ENCODE peak calls at places on chromosomes 11 and 22, in ten cellular contexts. D is heart right ventricle; X is heart left ventricle; V is IMR-90; T is mammary epithelial cell; Y is CD8-positive, alpha-beta T cell; U is psoas muscle; G is fibroblast of lung; B is SJSA1; W is AG04450. E is an unnamed sample. For H3K27me3, the result is how much of the 10 kb centered on the place peaks cover.

GRCh38 chr11:26949846-26950245 is 44.1 kb upstream of the FIBIN start:
- DNase-seq in B (no peak), Y (no peak), U (no peak), D (no peak), T (no peak), W (no peak), G (peak), X (no peak), V (peak), E (no peak)

GRCh38 chr11:32231909-32232493 is 141.1 kb downstream of the RCN1 start:
- DNase-seq in G (peak), X (no peak), V (peak), Y (no peak), U (no peak), D (no peak), T (peak), W (no peak), B (no peak), E (no peak)

GRCh38 chr11:85531498-85531897 is 95.6 kb downstream of the DLG2 start:
- DNase-seq in D (no peak), B (no peak), U (no peak), W (no peak), G (no peak), Y (no peak), T (no peak), V (no peak), X (no peak), E (no peak)

GRCh38 chr11:75351541-75352416 is at the start of gene ARRB1:
- DNase-seq in T (no peak), Y (peak), U (peak), D (peak), G (peak), X (peak), B (no peak), W (no peak), V (no peak), E (peak)

GRCh38 chr22:27480487-27480886 is 321.1 kb downstream of the MN1 start:
- DNase-seq in G (no peak), D (no peak), V (no peak), T (no peak), Y (no peak), X (no peak), U (no peak), B (no peak), W (no peak), E (no peak)

GRCh38 chr11:66258473-66258893 is 10.0 kb upstream of the RAB1B start:
- DNase-seq in W (no peak), U (no peak), X (no peak), V (no peak), G (no peak), D (no peak), Y (no peak), T (no peak), B (no peak), E (no peak)

GRCh38 chr11:34213366-34213765 is 107.9 kb downstream of the NAT10 start:
- DNase-seq in B (no peak), G (peak), D (no peak), W (no peak), T (peak), V (peak), Y (no peak), X (no peak), U (no peak), E (no peak)

GRCh38 chr22:36321797-36322601 is 65.8 kb downstream of the MYH9 start:
- DNase-seq in B (no peak), T (no peak), G (no peak), D (no peak), V (no peak), Y (no peak), U (no peak), W (no peak), X (peak), E (no peak)

GRCh38 chr11:70210516-70210915 is 7.4 kb downstream of the FADD start:
- DNase-seq in D (no peak), T (no peak), G (peak), X (no peak), Y (no peak), U (no peak), W (no peak), B (no peak), V (no peak), E (no peak)

GRCh38 chr22:19401483-19401882 is 30.1 kb downstream of the HIRA start:
- DNase-seq in T (no peak), V (no peak), U (no peak), Y (no peak), X (no peak), W (no peak), G (no peak), B (no peak), D (no peak), E (no peak)

GRCh38 chr22:16987822-16988221 is 20.2 kb downstream of the GAB4 start:
- DNase-seq in G (no peak), U (no peak), T (no peak), W (no peak), X (no peak), Y (no peak), V (no peak), D (no peak), B (no peak), E (no peak)

GRCh38 chr11:63227521-63228107 is 15.8 kb downstream of the SLC22A25 start:
- DNase-seq in X (no peak), D (no peak), U (no peak), V (no peak), T (no peak), G (no peak), B (no peak), W (no peak), Y (no peak), E (no peak)

GRCh38 chr11:97361812-97362378 is 972.1 kb downstream of the JRKL start:
- DNase-seq in W (no peak), B (no peak), G (peak), U (no peak), D (no peak), T (peak), V (no peak), Y (no peak), X (no peak), E (no peak)

GRCh38 chr11:31802990-31803812 is 7.9 kb downstream of the PAX6 start:
- DNase-seq in B (no peak), Y (peak), G (peak), X (no peak), U (peak), W (no peak), D (no peak), T (no peak), V (no peak), E (no peak)

GRCh38 chr11:123588117-123588815 is 66.2 kb downstream of the SCN3B start:
- DNase-seq in D (no peak), B (no peak), T (no peak), X (no peak), U (peak), G (no peak), W (no peak), Y (no peak), V (no peak), E (no peak)

GRCh38 chr11:12482839-12483238 is 105.5 kb downstream of the PARVA start:
- DNase-seq in V (no peak), U (no peak), X (peak), B (no peak), T (no peak), D (peak), W (no peak), Y (no peak), G (no peak), E (no peak)

GRCh38 chr22:49969751-49970527 is 9.4 kb downstream of the PIM3 start:
- DNase-seq in B (no peak), Y (peak), V (no peak), G (no peak), T (no peak), D (peak), U (peak), X (no peak), W (no peak), E (no peak)

GRCh38 chr22:27850000-27850465 is 48.5 kb upstream of the MN1 start:
- DNase-seq in Y (no peak), W (no peak), B (no peak), V (no peak), U (no peak), D (peak), T (no peak), X (no peak), G (peak), E (no peak)

GRCh38 chr11:78190871-78191538 is 2.3 kb downstream of the USP35 start:
- DNase-seq in X (peak), V (no peak), G (no peak), U (no peak), W (no peak), T (no peak), B (no peak), Y (no peak), D (no peak), E (no peak)
- H3K4me3 ChIP-seq in X (no peak), V (no peak), G (no peak), U (no peak), W (no peak), T (no peak), B (no peak), Y (no peak), D (no peak), E (no peak)

GRCh38 chr22:39028281-39028680 is 7.4 kb downstream of the APOBEC3D start:
- DNase-seq in T (no peak), W (no peak), X (no peak), Y (no peak), D (no peak), G (no peak), U (no peak), V (no peak), B (no peak), E (no peak)

GRCh38 chr22:39030705-39031104 is 9.8 kb downstream of the APOBEC3D start:
- DNase-seq in X (no peak), D (no peak), V (no peak), T (no peak), Y (no peak), G (no peak), W (no peak), U (no peak), B (no peak), E (no peak)

GRCh38 chr22:39026509-39027150 is 5.7 kb downstream of the APOBEC3D start:
- DNase-seq in V (no peak), B (no peak), T (no peak), W (no peak), G (no peak), Y (no peak), X (no peak), U (no peak), D (no peak), E (no peak)

GRCh38 chr22:39027717-39028116 is 6.8 kb downstream of the APOBEC3D start:
- DNase-seq in W (no peak), Y (no peak), G (no peak), X (no peak), D (no peak), B (no peak), U (no peak), V (no peak), T (no peak), E (no peak)

GRCh38 chr22:39029227-39029626 is 8.3 kb downstream of the APOBEC3D start:
- DNase-seq in U (no peak), B (no peak), G (no peak), T (no peak), W (no peak), D (no peak), V (no peak), X (no peak), Y (no peak), E (no peak)
- H3K27ac ChIP-seq in U (no peak), B (no peak), G (no peak), T (no peak), W (no peak), D (no peak), V (no peak), X (no peak), Y (no peak), E (no peak)

DNA sequence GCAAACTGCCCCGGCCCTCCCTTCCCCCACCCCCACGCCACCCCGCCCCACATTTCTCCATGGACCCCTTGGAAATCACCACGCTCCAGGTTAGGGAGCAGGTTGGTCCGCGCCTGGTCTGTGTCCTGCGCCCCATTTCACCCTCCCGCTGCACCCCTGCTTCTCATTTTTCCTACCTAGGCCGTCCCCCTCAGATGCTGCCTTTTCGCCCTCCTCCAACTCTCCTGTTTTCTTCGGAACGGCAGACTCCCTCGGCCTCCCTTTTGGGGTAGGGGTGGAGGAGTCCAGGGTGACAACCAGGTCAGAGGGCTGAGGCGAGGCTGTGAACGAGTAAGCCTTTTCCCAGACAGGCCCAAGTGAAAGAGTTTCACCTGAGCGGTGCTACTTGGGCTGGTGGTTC is 893 bp upstream of the SCN4B start:
- DNase-seq in Y (no peak), U (no peak), W (no peak), D (no peak), V (no peak), T (no peak), X (no peak), B (no peak), G (no peak), E (no peak)
- H3K27me3 ChIP-seq in Y (under half), U (under half), W (half or more), D (under half), V (half or more), T (under half), X (under half), B (under half), G (half or more), E (half or more)

GRCh38 chr22:38454361-38455062 is 487 bp downstream of the KCNJ4 start:
- DNase-seq in G (no peak), X (no peak), V (no peak), T (no peak), D (no peak), U (no peak), Y (no peak), W (no peak), B (no peak), E (no peak)

GRCh38 chr22:38456841-38457699 is 2.1 kb upstream of the KCNJ4 start:
- DNase-seq in V (no peak), D (no peak), T (no peak), U (no peak), G (no peak), B (no peak), W (no peak), Y (no peak), X (peak), E (no peak)

GRCh38 chr22:38455063-38455529 is at the start of gene KCNJ4:
- DNase-seq in D (no peak), X (no peak), W (no peak), T (no peak), U (no peak), B (no peak), Y (no peak), V (no peak), G (no peak), E (no peak)

GRCh38 chr22:38456272-38456837 is 1.4 kb upstream of the KCNJ4 start:
- DNase-seq in X (no peak), Y (no peak), D (no peak), G (no peak), B (no peak), U (no peak), V (no peak), T (no peak), W (no peak), E (no peak)

GRCh38 chr22:38455530-38456271 is 702 bp upstream of the KCNJ4 start:
- DNase-seq in V (peak), B (no peak), G (peak), X (peak), Y (no peak), U (no peak), D (peak), T (no peak), W (no peak), E (no peak)
- H3K4me3 ChIP-seq in V (peak), B (no peak), G (no peak), X (peak), Y (peak), U (peak), D (peak), T (no peak), W (peak), E (no peak)

DNA sequence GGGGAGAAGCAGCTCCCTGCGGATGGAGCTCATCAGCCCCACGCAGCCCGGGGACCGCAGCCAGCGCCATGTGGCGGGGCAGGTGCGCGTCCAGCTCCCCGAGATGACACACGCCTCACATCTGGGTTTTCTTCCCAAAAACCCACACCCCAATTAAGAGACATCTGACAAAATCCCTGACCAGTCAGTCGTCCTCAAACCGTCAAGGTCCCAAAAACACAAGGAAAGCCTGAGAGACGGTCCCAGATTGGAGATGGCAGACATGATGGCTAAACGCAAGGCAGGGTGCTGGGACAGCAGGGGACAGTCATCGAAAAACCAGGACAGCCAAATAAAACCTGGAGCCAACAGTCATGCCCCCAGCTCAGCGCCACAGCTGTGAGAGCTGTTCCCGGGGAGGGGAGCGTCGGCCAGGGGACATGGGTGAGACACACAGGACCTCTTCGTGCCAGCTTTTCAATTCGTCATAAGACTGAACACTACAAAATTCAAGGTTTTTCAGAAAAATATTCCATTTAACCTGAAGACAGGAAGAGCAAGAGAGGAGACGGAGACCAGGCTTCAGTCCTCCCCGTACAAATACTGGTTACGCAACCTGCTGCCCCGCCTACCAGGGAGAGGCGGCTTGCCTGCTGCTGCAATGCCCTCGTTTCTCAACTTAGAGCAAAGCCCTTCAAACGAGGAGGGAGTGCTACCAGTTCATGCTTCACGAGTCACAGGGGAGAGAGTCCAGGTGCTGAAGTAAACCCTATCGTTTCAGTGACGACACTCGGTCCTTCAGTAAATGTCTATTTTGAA is 10.5 kb downstream of the TOLLIP start:
- DNase-seq in W (no peak), U (peak), V (peak), B (no peak), X (peak), D (peak), Y (no peak), G (peak), T (peak), E (no peak)
- H3K27ac ChIP-seq in W (no peak), U (peak), V (no peak), B (no peak), X (no peak), D (no peak), Y (no peak), G (no peak), T (no peak), E (no peak)

E was measured in CD8-positive, alpha-beta memory T cell.